ENCODE peak calls at places on chromosome 20, in four cellular contexts. One of them, this sample, is unnamed.

GRCh38 chr20:62120990-62121775 is 1.1 kb upstream of the LSM14B start:
- DNase-seq in posterior cingulate gyrus: no peak
- DNase-seq in NCI-H2107: no peak
- DNase-seq in cerebellum: no peak
- DNase-seq in this sample: no peak

GRCh38 chr20:62236200-62236599 is 2.1 kb upstream of the OSBPL2 start:
- DNase-seq in NCI-H2107: no peak
- DNase-seq in posterior cingulate gyrus: no peak
- DNase-seq in cerebellum: no peak
- DNase-seq in this sample: no peak

GRCh38 chr20:43667341-43668132 is 623 bp downstream of the MYBL2 start:
- DNase-seq in posterior cingulate gyrus: no peak
- DNase-seq in cerebellum: no peak
- DNase-seq in NCI-H2107: no peak
- DNase-seq in this sample: peak

GRCh38 chr20:3671986-3672863 is 9.0 kb upstream of the GFRA4 start:
- DNase-seq in cerebellum: no peak
- DNase-seq in posterior cingulate gyrus: no peak
- DNase-seq in NCI-H2107: no peak
- DNase-seq in this sample: no peak

GRCh38 chr20:24842591-24843442 is 106.3 kb upstream of the CST7 start:
- DNase-seq in posterior cingulate gyrus: no peak
- DNase-seq in NCI-H2107: no peak
- DNase-seq in cerebellum: no peak
- DNase-seq in this sample: no peak

GRCh38 chr20:14523090-14523489 is 185.7 kb upstream of the FLRT3 start:
- DNase-seq in NCI-H2107: no peak
- DNase-seq in posterior cingulate gyrus: no peak
- DNase-seq in cerebellum: no peak
- DNase-seq in this sample: no peak

GRCh38 chr20:4509825-4510522 is 211.7 kb upstream of the PRND start:
- DNase-seq in NCI-H2107: no peak
- DNase-seq in posterior cingulate gyrus: no peak
- DNase-seq in cerebellum: no peak
- DNase-seq in this sample: no peak

GRCh38 chr20:57717797-57718196 is 8.0 kb upstream of the PMEPA1 start:
- DNase-seq in NCI-H2107: no peak
- DNase-seq in posterior cingulate gyrus: no peak
- DNase-seq in cerebellum: no peak
- DNase-seq in this sample: no peak

GRCh38 chr20:8581451-8582183 is 449.6 kb downstream of the PLCB1 start:
- DNase-seq in NCI-H2107: no peak
- DNase-seq in posterior cingulate gyrus: no peak
- DNase-seq in cerebellum: no peak
- DNase-seq in this sample: no peak

GRCh38 chr20:36368869-36369268 is 62.7 kb downstream of the DLGAP4 start:
- DNase-seq in cerebellum: no peak
- DNase-seq in NCI-H2107: no peak
- DNase-seq in posterior cingulate gyrus: no peak
- DNase-seq in this sample: no peak

GRCh38 chr20:13877789-13878188 is 93.0 kb downstream of the NDUFAF5 start:
- DNase-seq in posterior cingulate gyrus: no peak
- DNase-seq in cerebellum: no peak
- DNase-seq in NCI-H2107: no peak
- DNase-seq in this sample: no peak

GRCh38 chr20:58703765-58704331 is 11.2 kb downstream of the NPEPL1 start:
- DNase-seq in posterior cingulate gyrus: no peak
- DNase-seq in cerebellum: no peak
- DNase-seq in NCI-H2107: no peak
- DNase-seq in this sample: no peak

GRCh38 chr20:8389381-8390368 is 257.6 kb downstream of the PLCB1 start:
- DNase-seq in posterior cingulate gyrus: no peak
- DNase-seq in NCI-H2107: no peak
- DNase-seq in cerebellum: peak
- DNase-seq in this sample: no peak

GRCh38 chr20:44955270-44955669 is 4.9 kb downstream of the TOMM34 start:
- DNase-seq in posterior cingulate gyrus: no peak
- DNase-seq in NCI-H2107: no peak
- DNase-seq in cerebellum: no peak
- DNase-seq in this sample: no peak

GRCh38 chr20:44582321-44583025 is at the start of gene PKIG:
- DNase-seq in posterior cingulate gyrus: no peak
- DNase-seq in cerebellum: no peak
- DNase-seq in NCI-H2107: no peak
- DNase-seq in this sample: no peak

GRCh38 chr20:47656313-47656712 is 129.0 kb downstream of the SULF2 start:
- DNase-seq in NCI-H2107: no peak
- DNase-seq in posterior cingulate gyrus: no peak
- DNase-seq in cerebellum: no peak
- DNase-seq in this sample: no peak

GRCh38 chr20:52193133-52193532 is 1.6 kb upstream of the ZFP64 start:
- DNase-seq in cerebellum: no peak
- DNase-seq in NCI-H2107: peak
- DNase-seq in posterior cingulate gyrus: no peak
- DNase-seq in this sample: no peak

GRCh38 chr20:36149469-36149868 is 5.1 kb upstream of the EPB41L1 start:
- DNase-seq in cerebellum: no peak
- DNase-seq in posterior cingulate gyrus: no peak
- DNase-seq in NCI-H2107: no peak
- DNase-seq in this sample: no peak

GRCh38 chr20:62832212-62832922 is 15.5 kb downstream of the COL9A3 start:
- DNase-seq in NCI-H2107: no peak
- DNase-seq in cerebellum: no peak
- DNase-seq in posterior cingulate gyrus: no peak
- DNase-seq in this sample: no peak

GRCh38 chr20:46007671-46008070 is 1.0 kb upstream of the MMP9 start:
- DNase-seq in NCI-H2107: no peak
- DNase-seq in posterior cingulate gyrus: no peak
- DNase-seq in cerebellum: no peak
- DNase-seq in this sample: no peak

GRCh38 chr20:31517373-31517772 is 3.1 kb downstream of the HM13 start:
- DNase-seq in posterior cingulate gyrus: no peak
- DNase-seq in NCI-H2107: no peak
- DNase-seq in cerebellum: no peak
- DNase-seq in this sample: peak

GRCh38 chr20:59777814-59778575 is 155.4 kb downstream of the SYCP2 start:
- DNase-seq in cerebellum: no peak
- DNase-seq in NCI-H2107: no peak
- DNase-seq in posterior cingulate gyrus: peak
- DNase-seq in this sample: no peak

This sample was measured in nephron progenitor cell.